ENCODE peak calls at places on chromosomes 2 and 18, in five cellular contexts. R is left ventricle myocardium inferior, N is PC-3, A is H9, Z is brain microvascular endothelial cell. Y is an unnamed sample.

GRCh38 chr2:191105082-191105481 is 45.7 kb downstream of the STAT4 start:
- DNase-seq in A (no peak), Z (peak; percentile 38), R (no peak), N (peak; percentile 10), Y (no peak)

GRCh38 chr2:34104601-34105000 is 505.5 kb upstream of the FAM98A start:
- DNase-seq in A (no peak), N (peak; percentile 73), Z (peak; percentile 27), R (no peak), Y (no peak)

GRCh38 chr2:190718652-190719526 is 70.0 kb downstream of the NAB1 start:
- DNase-seq in R (peak; percentile 19), Z (peak; percentile 66), N (peak; percentile 97), A (no peak), Y (no peak)

GRCh38 chr2:175690113-175690716 is 311.9 kb downstream of the LNPK start:
- DNase-seq in Z (peak; percentile 71), R (no peak), N (peak; percentile 86), A (no peak), Y (peak; percentile 44)

GRCh38 chr18:79332601-79333000 is 63.1 kb upstream of the NFATC1 start:
- DNase-seq in A (no peak), N (no peak), R (no peak), Z (no peak), Y (no peak)

GRCh38 chr2:191691016-191691725 is 13.2 kb downstream of the NABP1 start:
- DNase-seq in N (peak; percentile 92), R (no peak), Z (peak; percentile 79), A (no peak), Y (peak; percentile 65)

GRCh38 chr18:44626807-44627206 is 53.9 kb upstream of the SETBP1 start:
- DNase-seq in R (no peak), A (no peak), Z (no peak), N (peak; percentile 28), Y (no peak)

GRCh38 chr2:222452422-222452950 is 28.1 kb downstream of the SGPP2 start:
- DNase-seq in A (no peak), N (peak; percentile 16), Z (no peak), R (peak; percentile 26), Y (no peak)

GRCh38 chr2:82027901-82028570 is 1723.5 kb upstream of the LRRTM1 start:
- DNase-seq in A (no peak), R (no peak), N (no peak), Z (no peak), Y (no peak)

GRCh38 chr2:47437287-47437686 is 34.3 kb downstream of the MSH2 start:
- DNase-seq in A (no peak), R (no peak), Z (no peak), N (peak; percentile 42), Y (no peak)

GRCh38 chr2:73268831-73269685 is 15.2 kb downstream of the FBXO41 start:
- DNase-seq in A (peak; percentile 88), R (no peak), N (peak; percentile 60), Z (no peak), Y (peak; percentile 62)

GRCh38 chr2:176148758-176149483 is 2.4 kb upstream of the HOXD4 start:
- DNase-seq in Z (no peak), A (no peak), N (no peak), R (no peak), Y (no peak)

GRCh38 chr2:174675615-174676014 is 78.0 kb upstream of the WIPF1 start:
- DNase-seq in N (no peak), A (no peak), R (no peak), Z (no peak), Y (peak; percentile 30)

GRCh38 chr2:60316381-60317028 is 236.9 kb downstream of the BCL11A start:
- DNase-seq in A (peak; percentile 22), Z (no peak), R (no peak), N (no peak), Y (no peak)

GRCh38 chr18:23099621-23100020 is 35.7 kb upstream of the CABLES1 start:
- DNase-seq in N (peak; percentile 94), A (no peak), Z (no peak), R (no peak), Y (no peak)

GRCh38 chr2:69918391-69918790 is 3.5 kb downstream of the MXD1 start:
- DNase-seq in Z (no peak), N (no peak), R (no peak), A (no peak), Y (no peak)

GRCh38 chr2:180010701-180011100 is 3.6 kb upstream of the CWC22 start:
- DNase-seq in R (no peak), Z (no peak), N (no peak), A (no peak), Y (no peak)

GRCh38 chr2:58045580-58046334 is 849 bp upstream of the VRK2 start:
- DNase-seq in A (no peak), N (no peak), R (no peak), Z (no peak), Y (no peak)

GRCh38 chr18:61237529-61237928 is 95.7 kb upstream of the CDH20 start:
- DNase-seq in A (no peak), N (no peak), Z (no peak), R (no peak), Y (no peak)

GRCh38 chr18:74806700-74807416 is 209.2 kb downstream of the ZNF407 start:
- DNase-seq in N (peak; percentile 97), Z (peak; percentile 72), A (no peak), R (no peak), Y (no peak)

GRCh38 chr18:58977223-58977622 is 112.5 kb downstream of the ZNF532 start:
- DNase-seq in A (no peak), Z (no peak), N (no peak), R (no peak), Y (no peak)

GRCh38 chr2:144449028-144449406 is 70.9 kb downstream of the ZEB2 start:
- DNase-seq in N (no peak), A (peak; percentile 77), R (no peak), Z (no peak), Y (no peak)

GRCh38 chr2:231932985-231933915 is 7.1 kb upstream of the NPPC start:
- DNase-seq in A (no peak), Z (no peak), N (no peak), R (no peak), Y (no peak)

GRCh38 chr2:142786922-142787702 is 90.4 kb upstream of the KYNU start:
- DNase-seq in Z (no peak), N (no peak), R (no peak), A (no peak), Y (no peak)

GRCh38 chr18:13313006-13313661 is 94.6 kb downstream of the LDLRAD4 start:
- DNase-seq in Z (no peak), N (no peak), A (no peak), R (no peak), Y (no peak)

GRCh38 chr2:10466801-10467200 is 18.7 kb upstream of the ODC1 start:
- DNase-seq in Z (no peak), A (no peak), R (no peak), N (no peak), Y (no peak)

GRCh38 chr2:43112155-43112554 is 114.3 kb downstream of the ZFP36L2 start:
- DNase-seq in R (no peak), A (no peak), Z (no peak), N (no peak), Y (no peak)

GRCh38 chr2:11305958-11306357 is 38.5 kb downstream of the ROCK2 start:
- DNase-seq in Z (peak; percentile 49), A (no peak), N (peak; percentile 56), R (no peak), Y (no peak)

GRCh38 chr2:68319397-68320117 is at the start of gene CNRIP1:
- DNase-seq in N (peak; percentile 16), R (peak; percentile 76), Z (peak; percentile 53), A (peak; percentile 58), Y (no peak)

GRCh38 chr2:232779935-232780334 is 3.6 kb upstream of the KCNJ13 start:
- DNase-seq in A (no peak), N (no peak), Z (no peak), R (no peak), Y (no peak)

GRCh38 chr18:2147866-2148265 is 423.4 kb downstream of the METTL4 start:
- DNase-seq in N (peak; percentile 65), A (no peak), R (peak; percentile 29), Z (no peak), Y (no peak)

GRCh38 chr18:7021994-7022840 is 95.4 kb downstream of the LAMA1 start:
- DNase-seq in Z (peak; percentile 32), A (no peak), R (no peak), N (peak; percentile 92), Y (no peak)

GRCh38 chr2:149488719-149489440 is 98.7 kb downstream of the MMADHC start:
- DNase-seq in N (no peak), Z (no peak), A (no peak), R (no peak), Y (no peak)

DNA sequence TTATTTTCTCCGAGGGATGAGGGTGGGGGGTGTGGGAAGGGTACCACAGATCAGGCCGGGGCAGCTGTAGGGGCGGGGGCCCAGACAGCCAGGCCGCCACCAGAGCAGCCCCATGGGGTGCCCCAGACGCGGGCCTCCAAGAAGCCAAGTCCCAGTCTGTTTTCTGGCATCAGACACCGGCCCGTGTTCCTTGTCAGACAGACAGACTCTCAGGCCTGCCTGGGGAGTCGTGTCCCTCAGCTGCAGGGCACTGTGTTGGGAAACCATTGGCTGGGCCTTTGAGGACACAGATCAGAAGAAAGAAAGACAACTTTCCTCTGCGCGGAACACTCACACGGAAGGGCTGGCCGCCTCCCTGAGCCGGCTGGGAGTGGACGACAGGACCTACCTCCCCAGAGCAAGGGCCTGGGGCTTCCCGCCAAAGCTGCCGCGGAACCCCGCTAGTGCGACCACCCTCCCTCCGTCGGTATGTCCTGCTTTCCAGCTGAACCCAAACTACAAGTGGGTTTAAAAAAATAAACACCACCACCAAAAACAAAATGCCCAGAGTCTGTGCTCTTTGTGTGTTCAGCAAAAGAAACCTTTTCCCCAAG is 88.0 kb downstream of the SMAD7 start:
- DNase-seq in A (no peak), N (no peak), R (no peak), Z (no peak), Y (no peak)
- H3K27ac ChIP-seq in A (no peak overlapping the region), N (no peak overlapping the region), R (no peak overlapping the region), Z (peak overlapping the region; percentile 75), Y (no peak overlapping the region)

DNA sequence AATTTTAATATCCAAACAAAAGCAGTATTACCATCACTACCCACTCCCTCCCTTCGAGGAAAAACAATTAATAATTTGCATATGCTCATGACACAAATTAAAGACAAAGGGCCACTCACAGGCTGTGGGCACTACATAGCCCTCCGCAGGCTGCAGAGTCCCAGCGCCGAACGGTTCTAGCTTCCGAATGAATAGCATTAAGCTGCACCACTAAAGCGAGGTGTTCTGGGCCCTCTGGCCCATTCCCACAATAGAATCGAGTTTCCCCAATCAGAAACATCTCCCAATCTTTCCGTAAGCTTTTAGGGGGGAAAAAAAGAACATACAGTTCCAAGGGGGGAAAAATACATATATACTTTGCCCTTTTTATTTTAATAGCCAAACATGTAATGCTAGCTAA is 14.5 kb upstream of the SIX3 start:
- DNase-seq in N (no peak), R (no peak), Z (no peak), A (peak; percentile 73), Y (no peak)
- H3K27me3 ChIP-seq in N (peaks cover 28% of the 10 kb centered on the region), R (peaks cover 100% of the 10 kb centered on the region), Z (peaks cover 88% of the 10 kb centered on the region), A (peaks cover 63% of the 10 kb centered on the region), Y (peaks cover 9% of the 10 kb centered on the region)

GRCh38 chr2:214575030-214575949 is 164.4 kb downstream of the VWC2L start:
- DNase-seq in N (peak; percentile 25), A (no peak), R (no peak), Z (no peak), Y (no peak)
- H3K27ac ChIP-seq in N (no peak overlapping the region), A (no peak overlapping the region), R (no peak overlapping the region), Z (no peak overlapping the region), Y (no peak overlapping the region)

DNA sequence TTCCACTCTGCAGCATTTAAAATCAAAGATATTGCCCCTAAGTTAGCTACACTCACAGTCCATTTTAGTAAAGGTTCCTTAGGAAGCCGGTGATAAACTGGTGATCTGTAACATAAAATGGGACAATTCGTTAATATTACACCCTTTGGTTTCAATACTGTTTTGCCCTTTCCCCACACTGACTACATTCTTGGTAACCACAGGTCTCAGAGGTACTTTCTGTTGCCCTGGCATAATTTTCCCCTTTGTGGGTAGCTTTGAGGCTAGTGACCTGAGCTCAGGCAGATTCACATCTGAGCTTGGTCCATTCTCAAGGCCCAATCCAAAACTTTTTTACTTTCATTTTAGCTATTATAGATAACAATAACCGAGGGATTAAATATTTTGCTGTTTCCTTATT is 32.9 kb upstream of the CSRNP3 start:
- DNase-seq in R (no peak), Z (no peak), A (no peak), N (no peak), Y (no peak)
- H3K27me3 ChIP-seq in R (no peaks in the 10 kb centered on the region), Z (no peaks in the 10 kb centered on the region), A (no peaks in the 10 kb centered on the region), N (no peaks in the 10 kb centered on the region), Y (no peaks in the 10 kb centered on the region)